ENCODE peak calls at places on chromosomes 4 and X, in five cellular contexts. T is AG08395, O is mucosa of descending colon, Y is IMR-90, K is GM12865. F is an unnamed sample.

GRCh38 chrX:120653000-120653399 is 23.1 kb upstream of the C1GALT1C1 start:
- DNase-seq in T (no peak), O (no peak), Y (no peak), K (no peak), F (no peak)

GRCh38 chrX:100687128-100687527 is 43.1 kb downstream of the SRPX2 start:
- DNase-seq in T (no peak), O (no peak), Y (no peak), K (peak), F (no peak)

GRCh38 chr4:123488916-123489315 is 92.3 kb downstream of the SPRY1 start:
- DNase-seq in T (peak), O (no peak), Y (peak), K (peak), F (no peak)

GRCh38 chr4:140427104-140427918 is at the start of gene CLGN:
- DNase-seq in T (peak), O (peak), Y (peak), K (peak), F (peak)

GRCh38 chr4:15913631-15913970 is 24.9 kb downstream of the FGFBP1 start:
- DNase-seq in T (peak), O (no peak), Y (peak), K (no peak), F (no peak)

GRCh38 chr4:89752932-89753598 is 83.9 kb downstream of the SNCA start:
- DNase-seq in T (peak), O (no peak), Y (peak), K (no peak), F (no peak)

GRCh38 chrX:1700757-1701156 is 85.9 kb downstream of the ASMT start:
- DNase-seq in T (no peak), O (no peak), Y (no peak), K (no peak), F (peak)

GRCh38 chrX:110180176-110180927 is 137.5 kb downstream of the AMMECR1 start:
- DNase-seq in T (peak), O (no peak), Y (peak), K (no peak), F (no peak)

GRCh38 chrX:40423299-40423698 is 157.5 kb upstream of the ATP6AP2 start:
- DNase-seq in T (no peak), O (no peak), Y (no peak), K (peak), F (no peak)

GRCh38 chrX:107117993-107118321 is 665 bp downstream of the RBM41 start:
- DNase-seq in T (no peak), O (no peak), Y (no peak), K (peak), F (peak)

GRCh38 chr4:109764376-109764775 is 34.5 kb upstream of the PLA2G12A start:
- DNase-seq in T (no peak), O (no peak), Y (no peak), K (no peak), F (no peak)

GRCh38 chr4:11954093-11954492 is 525.4 kb upstream of the HS3ST1 start:
- DNase-seq in T (no peak), O (no peak), Y (no peak), K (no peak), F (peak)

GRCh38 chrX:133983974-133984578 is 1.3 kb downstream of the GPC3 start:
- DNase-seq in T (no peak), O (peak), Y (no peak), K (no peak), F (no peak)

GRCh38 chr4:101262683-101263082 is 84.6 kb downstream of the PPP3CA start:
- DNase-seq in T (no peak), O (no peak), Y (no peak), K (peak), F (no peak)

GRCh38 chr4:183797445-183798248 is 107.5 kb upstream of the STOX2 start:
- DNase-seq in T (peak), O (peak), Y (no peak), K (no peak), F (no peak)

GRCh38 chr4:102042843-102043802 is 252.6 kb downstream of the BANK1 start:
- DNase-seq in T (no peak), O (no peak), Y (no peak), K (no peak), F (no peak)

GRCh38 chr4:105306158-105306781 is 159.6 kb downstream of the TET2 start:
- DNase-seq in T (no peak), O (no peak), Y (no peak), K (peak), F (no peak)

GRCh38 chr4:148376151-148376550 is 66.1 kb downstream of the NR3C2 start:
- DNase-seq in T (no peak), O (no peak), Y (peak), K (no peak), F (no peak)

GRCh38 chrX:114774691-114775090 is 190.8 kb downstream of the HTR2C start:
- DNase-seq in T (peak), O (no peak), Y (no peak), K (no peak), F (no peak)

GRCh38 chrX:146056511-146057081 is 239.0 kb downstream of the SLITRK2 start:
- DNase-seq in T (no peak), O (no peak), Y (no peak), K (no peak), F (no peak)

GRCh38 chr4:1987296-1987695 is 21.5 kb downstream of the NELFA start:
- DNase-seq in T (no peak), O (no peak), Y (no peak), K (no peak), F (no peak)

GRCh38 chr4:46081674-46082073 is 42.2 kb downstream of the GABRG1 start:
- DNase-seq in T (no peak), O (no peak), Y (no peak), K (no peak), F (no peak)

GRCh38 chrX:55135171-55135570 is 46.4 kb downstream of the PAGE2 start:
- DNase-seq in T (peak), O (peak), Y (peak), K (peak), F (peak)

GRCh38 chrX:20973038-20973437 is 401.2 kb upstream of the CNKSR2 start:
- DNase-seq in T (no peak), O (no peak), Y (no peak), K (no peak), F (no peak)

GRCh38 chr4:138816883-138817282 is 198.7 kb upstream of the NOCT start:
- DNase-seq in T (no peak), O (no peak), Y (no peak), K (no peak), F (no peak)

GRCh38 chrX:67654301-67654700 is 110.5 kb downstream of the AR start:
- DNase-seq in T (no peak), O (no peak), Y (no peak), K (no peak), F (no peak)

GRCh38 chr4:137514401-137515116 is 17.7 kb downstream of the PCDH18 start:
- DNase-seq in T (no peak), O (no peak), Y (no peak), K (no peak), F (no peak)

GRCh38 chrX:49838374-49838773 is 9.3 kb downstream of the PAGE4 start:
- DNase-seq in T (peak), O (no peak), Y (peak), K (peak), F (peak)

GRCh38 chr4:143653031-143653430 is 47.4 kb downstream of the FREM3 start:
- DNase-seq in T (no peak), O (no peak), Y (no peak), K (no peak), F (no peak)